ENCODE peak calls at places on chromosomes 2 and 18, in ten cellular contexts. H is stimulated activated CD4-positive, alpha-beta T cell treated with anti-CD3 and anti-CD28 coated beads, TNF-alpha, amount 100 ng/mL, for 1 hour; T is SW 1271; E is fibroblast of gingiva; P is activated gamma-delta T cell treated with Interleukin-2 at 50 U/mL for 16 hours; U is activated CD4-positive, alpha-beta T cell treated with anti-CD3 and anti-CD28 coated beads for 24 hours; B is hypothalamus; O is stimulated activated CD8-positive, alpha-beta memory T cell treated with anti-CD3 and anti-CD28 coated beads, Interleukin-12 subunit alpha, Interleukin-12 subunit beta, amount 100 ng/mL, for 1 hour; M is activated naive CD8-positive, alpha-beta T cell treated with anti-CD3 and anti-CD28 coated beads for 36 hours; G is MV-4-11. C is an unnamed sample.
A peak's percentile ranks its signal among the peaks of the same experiment; 100 is the strongest.

GRCh38 chr2:107809835-107810234 is 16.9 kb upstream of the RGPD4 start:
- DNase-seq in O (no peak), B (no peak), T (no peak), G (no peak), U (no peak), P (no peak), M (no peak), H (no peak), E (no peak), C (no peak)

GRCh38 chr2:121018136-121019057 is 266.6 kb downstream of the TFCP2L1 start:
- DNase-seq in U (no peak), O (no peak), T (no peak), E (no peak), B (no peak), G (no peak), P (no peak), M (no peak), H (no peak), C (no peak)

GRCh38 chr2:136108461-136108860 is 9.5 kb downstream of the CXCR4 start:
- DNase-seq in B (no peak), M (no peak), G (no peak), O (no peak), P (no peak), U (no peak), E (no peak), T (no peak), H (no peak), C (no peak)

GRCh38 chr18:52813637-52814416 is 473.8 kb downstream of the DCC start:
- DNase-seq in O (no peak), U (no peak), H (no peak), P (no peak), G (no peak), E (no peak), M (no peak), T (no peak), B (no peak), C (no peak)

GRCh38 chr18:10046178-10046807 is 132.5 kb downstream of the VAPA start:
- DNase-seq in E (no peak), P (no peak), T (no peak), H (no peak), U (no peak), M (no peak), G (no peak), B (no peak), O (no peak), C (no peak)

GRCh38 chr18:79791141-79791972 is 6.4 kb upstream of the KCNG2 start:
- DNase-seq in B (no peak), H (no peak), O (no peak), P (no peak), G (peak; percentile 100), M (no peak), U (no peak), E (peak; percentile 99), T (peak; percentile 71), C (no peak)

GRCh38 chr18:45976581-45977373 is 9.6 kb upstream of the EPG5 start:
- DNase-seq in H (no peak), T (no peak), E (peak; percentile 53), U (no peak), G (no peak), P (no peak), M (no peak), O (no peak), B (no peak), C (no peak)

GRCh38 chr2:157596992-157597681 is 31.5 kb downstream of the ACVR1C start:
- DNase-seq in G (peak; percentile 30), O (peak; percentile 41), M (peak; percentile 61), T (peak; percentile 2), U (peak; percentile 43), E (peak; percentile 14), B (peak; percentile 41), P (peak; percentile 44), H (peak; percentile 15), C (peak; percentile 47)

GRCh38 chr2:102005989-102006885 is 14.5 kb downstream of the IL1R2 start:
- DNase-seq in H (no peak), O (no peak), E (peak; percentile 48), B (no peak), M (no peak), U (no peak), T (peak; percentile 32), P (peak; percentile 25), G (peak; percentile 59), C (no peak)

GRCh38 chr2:230416061-230416721 is at the start of gene SP100:
- DNase-seq in B (peak; percentile 17), E (peak; percentile 75), G (peak; percentile 93), O (peak; percentile 66), T (peak; percentile 75), P (peak; percentile 77), H (peak; percentile 57), U (peak; percentile 54), M (peak; percentile 86), C (no peak)

GRCh38 chr2:231297108-231297908 is 98.2 kb upstream of the B3GNT7 start:
- DNase-seq in H (no peak), M (peak; percentile 19), E (peak; percentile 37), G (peak; percentile 84), T (peak; percentile 37), B (peak; percentile 45), P (no peak), U (peak; percentile 3), O (no peak), C (peak; percentile 33)

GRCh38 chr2:111135910-111136297 is 15.2 kb downstream of the BCL2L11 start:
- DNase-seq in M (no peak), H (no peak), G (peak; percentile 37), P (no peak), T (no peak), O (no peak), U (no peak), E (peak; percentile 22), B (no peak), C (no peak)

GRCh38 chr18:44341759-44342158 is 338.9 kb upstream of the SETBP1 start:
- DNase-seq in M (no peak), U (no peak), G (no peak), O (no peak), B (no peak), P (no peak), E (no peak), T (no peak), H (no peak), C (no peak)

GRCh38 chr2:3959372-3959771 is 256.0 kb downstream of the DCDC2C start:
- DNase-seq in G (no peak), H (no peak), O (no peak), P (no peak), T (peak; percentile 39), E (no peak), B (no peak), U (no peak), M (no peak), C (peak; percentile 74)

GRCh38 chr18:48732767-48733424 is 194.1 kb downstream of the CTIF start:
- DNase-seq in O (no peak), T (no peak), E (no peak), H (no peak), U (no peak), B (no peak), P (no peak), G (peak; percentile 66), M (no peak), C (no peak)

GRCh38 chr2:84939426-84940087 is 31.4 kb upstream of the KCMF1 start:
- DNase-seq in E (no peak), H (peak; percentile 45), M (peak; percentile 82), U (peak; percentile 56), T (no peak), G (peak; percentile 66), O (peak; percentile 41), P (peak; percentile 51), B (no peak), C (no peak)

GRCh38 chr2:60262178-60262577 is 291.3 kb downstream of the BCL11A start:
- DNase-seq in B (no peak), T (no peak), E (no peak), G (no peak), O (no peak), M (no peak), H (no peak), P (no peak), U (no peak), C (peak; percentile 21)

GRCh38 chr18:519019-519879 is 18.7 kb upstream of the COLEC12 start:
- DNase-seq in O (no peak), G (peak; percentile 85), U (no peak), P (no peak), H (no peak), T (no peak), M (no peak), B (no peak), E (peak; percentile 52), C (no peak)

GRCh38 chr2:239245107-239245506 is 155.7 kb downstream of the HDAC4 start:
- DNase-seq in T (no peak), P (no peak), O (no peak), G (no peak), E (no peak), M (no peak), U (no peak), H (no peak), B (no peak), C (no peak)

C was measured in NCI-H2227 treated with DMSO at 0.1 percent for 48 hours.